ENCODE peak calls at places on chromosomes 1 and 21, in five cellular contexts. W, D, U, G and E are unnamed samples. For H3K4me1, the result is how much of the 10 kb centered on the place peaks cover.

GRCh38 chr1:19066248-19066873 is 109.9 kb upstream of the IFFO2 start:
- DNase-seq in D (peak), U (peak), W (no peak), G (no peak), E (no peak)

GRCh38 chr1:17194981-17195528 is 9.9 kb upstream of the PADI1 start:
- DNase-seq in U (no peak), D (no peak), W (no peak), G (no peak), E (peak)

GRCh38 chr1:41535236-41535720 is 50.8 kb upstream of the EDN2 start:
- DNase-seq in U (no peak), W (no peak), D (no peak), G (no peak), E (peak)

GRCh38 chr21:36111238-36111637 is 23.6 kb upstream of the CBR3 start:
- DNase-seq in U (no peak), D (no peak), G (no peak), W (no peak), E (no peak)

GRCh38 chr21:37642493-37642892 is 273.8 kb downstream of the KCNJ6 start:
- DNase-seq in D (no peak), G (no peak), U (peak), W (peak), E (no peak)

GRCh38 chr1:206464456-206464964 is 5.8 kb upstream of the IKBKE start:
- DNase-seq in D (no peak), G (no peak), W (peak), U (peak), E (no peak)

GRCh38 chr1:202964755-202965440 is 2.2 kb downstream of the CYB5R1 start:
- DNase-seq in D (no peak), G (no peak), W (peak), U (peak), E (no peak)

GRCh38 chr21:45999581-46000181 is 18.1 kb downstream of the COL6A1 start:
- DNase-seq in D (no peak), U (no peak), W (no peak), G (no peak), E (no peak)

GRCh38 chr1:54995835-54996234 is 2.9 kb upstream of the BSND start:
- DNase-seq in G (no peak), U (no peak), D (peak), W (no peak), E (no peak)

GRCh38 chr1:66265796-66266195 is 268.2 kb upstream of the SGIP1 start:
- DNase-seq in U (no peak), D (no peak), W (no peak), G (no peak), E (no peak)

GRCh38 chr1:163914785-163915413 is 593.1 kb downstream of the NUF2 start:
- DNase-seq in U (no peak), G (no peak), W (no peak), D (no peak), E (no peak)

GRCh38 chr1:162590686-162591085 is 29.2 kb downstream of the UAP1 start:
- DNase-seq in D (no peak), G (no peak), U (no peak), W (no peak), E (no peak)

GRCh38 chr1:6785721-6786505 is 659 bp downstream of the CAMTA1 start:
- DNase-seq in W (peak), G (peak), U (peak), D (peak), E (peak)

GRCh38 chr1:201602413-201603265 is 63.7 kb downstream of the NAV1 start:
- DNase-seq in G (no peak), W (no peak), D (no peak), U (peak), E (no peak)

GRCh38 chr1:151639466-151639865 is 27.6 kb downstream of the SNX27 start:
- DNase-seq in D (no peak), W (no peak), U (peak), G (no peak), E (no peak)

GRCh38 chr1:167066333-167067122 is 23.6 kb downstream of the GPA33 start:
- DNase-seq in D (peak), U (peak), G (peak), W (peak), E (peak)

GRCh38 chr1:41586230-41586629 is 101.7 kb upstream of the EDN2 start:
- DNase-seq in W (no peak), D (no peak), G (no peak), U (no peak), E (no peak)

GRCh38 chr1:236067854-236068454 is 3.1 kb upstream of the NID1 start:
- DNase-seq in W (peak), G (no peak), U (no peak), D (no peak), E (peak)

GRCh38 chr1:213669964-213670691 is 317.6 kb upstream of the PROX1 start:
- DNase-seq in W (no peak), D (peak), U (no peak), G (no peak), E (no peak)

GRCh38 chr1:210558302-210558701 is 229.6 kb downstream of the HHAT start:
- DNase-seq in U (no peak), W (peak), D (peak), G (peak), E (no peak)

GRCh38 chr1:232317336-232317735 is 312.6 kb downstream of the SIPA1L2 start:
- DNase-seq in W (no peak), D (no peak), U (no peak), G (no peak), E (no peak)

GRCh38 chr1:109620890-109621289 is 1.3 kb downstream of the AMPD2 start:
- DNase-seq in W (peak), G (peak), D (peak), U (peak), E (peak)

GRCh38 chr1:109619405-109619654 is at the start of gene GNAT2:
- DNase-seq in D (no peak), U (no peak), W (no peak), G (no peak), E (no peak)

GRCh38 chr1:109618614-109619404 is 607 bp downstream of the GNAT2 start:
- DNase-seq in G (no peak), U (no peak), W (no peak), D (peak), E (no peak)

GRCh38 chr1:109620396-109620817 is 770 bp downstream of the AMPD2 start:
- DNase-seq in G (peak), W (peak), U (peak), D (peak), E (peak)

DNA sequence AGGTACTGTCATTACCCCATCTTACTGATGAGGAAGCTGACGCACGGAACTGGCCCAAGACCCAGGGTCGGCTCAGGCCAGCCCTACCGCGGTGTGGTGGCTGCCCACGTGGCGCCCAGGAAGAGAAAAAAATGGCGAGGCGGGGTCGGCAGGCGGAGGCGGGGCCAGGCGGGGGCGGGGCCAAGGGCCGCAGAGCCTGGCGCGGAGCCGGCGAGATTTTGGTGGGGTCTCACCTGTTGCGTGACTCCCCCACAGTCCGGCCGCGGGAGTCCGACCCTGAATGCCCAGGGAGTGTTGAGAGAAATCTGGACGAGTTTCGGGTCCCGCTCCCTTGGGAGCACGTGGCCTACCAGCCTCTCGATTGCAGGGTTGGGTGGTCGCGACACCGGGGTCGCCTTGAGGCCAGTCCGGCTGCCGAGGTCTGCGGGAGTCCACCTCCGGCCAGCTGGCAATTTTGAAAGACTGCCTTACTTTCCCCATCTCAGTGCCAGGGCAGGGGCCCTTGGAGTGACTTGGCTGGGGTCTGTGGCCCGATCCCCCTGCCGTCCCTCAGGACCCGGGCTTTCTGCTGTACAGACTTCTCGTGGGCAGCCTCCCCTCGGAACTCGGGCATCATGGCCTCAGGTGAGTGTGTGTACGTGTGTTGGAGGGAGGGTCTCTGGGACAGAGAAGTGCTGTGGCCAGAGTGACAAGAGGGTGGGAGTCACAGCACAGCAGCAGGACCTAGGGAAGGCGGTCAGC is at the start of gene AMPD2:
- DNase-seq in D (peak), U (peak), W (peak), G (peak), E (peak)
- H3K4me1 ChIP-seq in D (under half), U (under half), W (under half), G (half or more), E (under half)

GRCh38 chr1:27600500-27601175 is 3.3 kb downstream of the AHDC1 start:
- DNase-seq in G (peak), U (no peak), D (no peak), W (peak), E (no peak)
- H3K27ac ChIP-seq in G (peak), U (no peak), D (no peak), W (no peak), E (peak)

GRCh38 chr1:205284420-205285144 is 37.0 kb downstream of the NUAK2 start:
- DNase-seq in W (peak), G (peak), D (peak), U (peak), E (peak)
- TF ChIP-seq CTCF in W (no peak), G (no peak), D (no peak), U (no peak), E (no peak)

GRCh38 chr1:59396387-59396786 is 99.5 kb downstream of the FGGY start:
- DNase-seq in W (no peak), G (no peak), U (no peak), D (no peak), E (no peak)
- H3K4me1 ChIP-seq in W (under half), G (under half), U (under half), D (under half), E (under half)

GRCh38 chr1:1072849-1073742 is 1.0 kb downstream of the RNF223 start:
- DNase-seq in G (no peak), U (no peak), W (no peak), D (no peak), E (no peak)
- H3K27ac ChIP-seq in G (no peak), U (no peak), W (no peak), D (no peak), E (no peak)

GRCh38 chr21:42515708-42516502 is 2.3 kb downstream of the SLC37A1 start:
- DNase-seq in W (peak), G (no peak), U (no peak), D (no peak), E (peak)

GRCh38 chr21:42513985-42514882 is 582 bp downstream of the SLC37A1 start:
- DNase-seq in W (peak), D (peak), U (peak), G (peak), E (peak)

GRCh38 chr21:42514883-42515228 is 1.2 kb downstream of the SLC37A1 start:
- DNase-seq in U (no peak), G (no peak), D (no peak), W (no peak), E (no peak)

GRCh38 chr21:42512346-42513034 is 1.2 kb upstream of the SLC37A1 start:
- DNase-seq in D (no peak), G (no peak), U (no peak), W (no peak), E (peak)

DNA sequence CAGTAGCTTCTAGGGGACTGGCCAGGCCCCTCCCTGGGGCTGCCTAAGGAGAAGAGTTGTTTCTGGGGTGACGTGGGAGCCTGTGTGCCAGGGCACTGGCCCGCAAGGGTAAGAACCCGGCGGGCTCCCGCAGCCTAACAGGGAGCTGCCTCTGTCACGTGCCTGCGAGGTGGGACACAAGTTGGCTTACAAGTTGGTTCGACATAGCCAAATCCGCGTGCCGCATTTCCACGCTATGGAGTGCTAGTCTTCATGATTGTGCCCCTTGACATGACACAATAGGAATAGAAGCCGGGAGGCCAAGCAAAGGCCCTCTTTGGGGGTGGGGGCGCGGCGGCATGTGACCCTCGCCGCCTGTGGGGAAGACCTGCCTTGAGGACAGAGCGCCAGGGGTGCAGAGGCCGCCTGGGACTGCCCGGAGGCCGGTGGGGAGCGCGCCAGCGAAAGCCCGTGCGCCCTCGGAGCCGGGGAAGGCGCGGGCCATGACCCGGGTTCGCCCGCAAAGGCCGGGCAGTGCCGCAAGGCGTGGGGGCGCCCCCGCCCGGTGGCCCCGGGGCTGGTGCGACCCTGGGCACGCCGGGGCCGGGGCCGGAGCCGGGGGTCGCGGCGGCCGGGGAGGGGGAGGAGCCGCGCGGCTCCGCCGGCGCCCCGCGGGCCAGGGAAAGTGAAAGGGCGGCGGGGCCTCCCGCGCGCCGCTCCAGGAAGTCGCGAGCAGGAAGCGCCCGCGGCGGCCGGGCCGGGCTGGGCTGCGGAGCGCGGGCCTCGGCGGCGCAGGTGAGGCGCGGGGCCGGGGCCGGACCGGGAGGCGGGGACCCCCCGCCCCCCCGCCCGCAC is at the start of gene SLC37A1:
- DNase-seq in W (peak), D (no peak), U (no peak), G (peak), E (peak)
- TF ChIP-seq CTCF in W (no peak), D (no peak), U (no peak), G (no peak), E (no peak)

DNA sequence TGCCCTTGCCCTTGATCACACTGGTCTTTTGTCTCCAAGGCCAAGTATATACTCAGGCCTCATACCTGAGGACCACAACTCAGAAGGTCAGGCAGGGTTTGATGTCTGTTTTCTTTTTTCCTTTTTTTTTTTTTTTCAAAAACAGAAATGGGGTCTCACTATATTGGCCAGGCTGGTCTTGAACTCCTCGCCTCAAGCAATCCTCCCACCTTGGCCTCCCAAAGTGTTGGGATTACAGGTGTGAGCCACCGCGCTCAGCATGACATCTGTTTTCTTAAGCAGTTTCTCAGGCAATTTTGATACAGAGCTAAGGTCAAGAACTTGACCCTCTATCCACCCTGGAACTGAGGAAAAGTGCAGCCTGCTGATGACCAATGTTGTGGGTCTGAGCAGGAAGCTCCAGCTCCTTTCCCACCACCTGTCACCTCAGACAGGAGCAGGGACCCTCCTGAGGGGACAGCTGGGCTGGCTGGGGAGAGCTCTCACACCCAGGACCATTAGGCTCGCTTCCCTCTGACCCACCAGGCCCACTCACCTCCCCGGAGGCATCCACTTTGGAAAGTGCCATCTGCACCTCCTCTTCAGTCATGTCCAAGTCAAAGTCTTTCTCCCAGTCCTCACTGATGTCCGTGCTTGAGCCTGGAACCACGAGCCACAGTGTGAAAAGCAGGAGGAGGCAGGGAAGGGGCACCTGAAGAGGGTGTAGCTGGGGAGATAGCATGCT is 5.7 kb downstream of the TSSK3 start:
- DNase-seq in U (no peak), W (no peak), D (no peak), G (no peak), E (no peak)
- H3K4me1 ChIP-seq in U (under half), W (under half), D (under half), G (under half), E (under half)

DNA sequence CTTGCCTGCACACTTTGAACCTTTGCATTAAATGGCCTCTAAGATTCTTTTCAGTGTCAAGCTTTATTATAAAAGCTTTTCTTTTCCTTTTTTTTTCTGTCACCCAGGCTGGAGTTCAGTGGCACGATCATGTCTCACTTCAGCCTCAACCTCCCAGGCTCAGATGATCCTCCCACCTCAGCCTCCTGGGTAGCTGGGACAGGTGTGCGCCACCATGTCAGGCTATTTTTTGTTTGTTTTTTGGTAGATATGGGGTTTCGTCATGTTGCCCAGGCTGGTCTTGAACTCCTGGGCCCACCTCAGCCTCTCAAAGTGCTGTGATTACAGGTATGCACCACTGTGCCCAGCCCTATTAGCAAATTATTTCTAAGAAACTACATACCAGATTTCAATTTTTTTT is 52.9 kb downstream of the GADD45A start:
- DNase-seq in D (no peak), G (no peak), U (no peak), W (no peak), E (no peak)
- H3K27ac ChIP-seq in D (no peak), G (peak), U (peak), W (no peak), E (no peak)

GRCh38 chr1:2252423-2252822 is 24.3 kb downstream of the SKI start:
- DNase-seq in W (no peak), U (no peak), D (no peak), G (no peak), E (no peak)
- TF ChIP-seq CTCF in W (no peak), U (no peak), D (no peak), G (no peak), E (no peak)